ENCODE peak calls at places on chromosomes 3 and 15, in six cellular contexts. S, M, F, Z, V and Y are unnamed samples.

GRCh38 chr3:194321666-194322640 is 29.2 kb downstream of the CPN2 start:
- DNase-seq in S (no peak), M (peak; percentile 52), F (no peak), Z (peak; percentile 50), V (no peak), Y (no peak)

GRCh38 chr3:134341391-134341790 is 32.9 kb downstream of the AMOTL2 start:
- DNase-seq in S (no peak), M (no peak), F (no peak), Z (no peak), V (no peak), Y (no peak)

GRCh38 chr15:78223396-78224023 is 10.9 kb downstream of the ACSBG1 start:
- DNase-seq in S (no peak), M (no peak), F (no peak), Z (no peak), V (no peak), Y (no peak)

GRCh38 chr3:5330152-5330810 is 142.8 kb downstream of the EDEM1 start:
- DNase-seq in S (no peak), M (no peak), F (no peak), Z (peak; percentile 35), V (no peak), Y (no peak)

GRCh38 chr3:42502429-42503250 is at the start of gene VIPR1:
- DNase-seq in S (no peak), M (peak; percentile 95), F (peak; percentile 60), Z (peak; percentile 65), V (peak; percentile 91), Y (peak; percentile 50)

GRCh38 chr15:68733666-68734065 is 87.0 kb downstream of the ANP32A start:
- DNase-seq in S (no peak), M (no peak), F (no peak), Z (no peak), V (no peak), Y (peak; percentile 32)

GRCh38 chr3:114299421-114299820 is 5.6 kb downstream of the TIGIT start:
- DNase-seq in S (peak; percentile 37), M (no peak), F (no peak), Z (peak; percentile 79), V (no peak), Y (peak; percentile 3)

GRCh38 chr3:22937536-22937935 is 265.6 kb upstream of the UBE2E2 start:
- DNase-seq in S (no peak), M (no peak), F (no peak), Z (no peak), V (no peak), Y (no peak)

GRCh38 chr15:71780349-71780976 is 29.9 kb upstream of the NR2E3 start:
- DNase-seq in S (peak; percentile 28), M (no peak), F (peak; percentile 35), Z (peak; percentile 84), V (peak; percentile 46), Y (peak; percentile 61)

GRCh38 chr3:74384151-74384550 is 230.3 kb downstream of the CNTN3 start:
- DNase-seq in S (no peak), M (no peak), F (no peak), Z (no peak), V (no peak), Y (no peak)

GRCh38 chr3:154164387-154164786 is 43.2 kb downstream of the ARHGEF26 start:
- DNase-seq in S (no peak), M (no peak), F (no peak), Z (no peak), V (no peak), Y (no peak)

GRCh38 chr3:80696280-80696679 is 928.5 kb upstream of the ROBO1 start:
- DNase-seq in S (no peak), M (peak; percentile 60), F (no peak), Z (no peak), V (no peak), Y (no peak)

GRCh38 chr3:168581718-168582332 is 486.1 kb upstream of the GOLIM4 start:
- DNase-seq in S (no peak), M (no peak), F (no peak), Z (no peak), V (no peak), Y (no peak)

GRCh38 chr15:36917411-36918267 is 182.7 kb downstream of the MEIS2 start:
- DNase-seq in S (no peak), M (no peak), F (no peak), Z (no peak), V (no peak), Y (no peak)

GRCh38 chr3:71254251-71254650 is 329.3 kb downstream of the FOXP1 start:
- DNase-seq in S (no peak), M (peak; percentile 55), F (no peak), Z (no peak), V (no peak), Y (no peak)

GRCh38 chr15:73957785-73958184 is 31.5 kb downstream of the LOXL1 start:
- DNase-seq in S (no peak), M (no peak), F (no peak), Z (no peak), V (no peak), Y (no peak)

GRCh38 chr3:106957021-106957420 is 420.2 kb upstream of the CCDC54 start:
- DNase-seq in S (no peak), M (no peak), F (no peak), Z (no peak), V (no peak), Y (no peak)

GRCh38 chr3:35523838-35524237 is 115.5 kb upstream of the ARPP21 start:
- DNase-seq in S (no peak), M (no peak), F (no peak), Z (no peak), V (no peak), Y (no peak)

GRCh38 chr3:194562986-194563385 is 70.2 kb downstream of the TMEM44 start:
- DNase-seq in S (no peak), M (no peak), F (no peak), Z (no peak), V (no peak), Y (no peak)

GRCh38 chr3:194306109-194306686 is 44.9 kb downstream of the CPN2 start:
- DNase-seq in S (no peak), M (no peak), F (no peak), Z (no peak), V (no peak), Y (no peak)

GRCh38 chr3:101131767-101132166 is 138.5 kb upstream of the ABI3BP start:
- DNase-seq in S (no peak), M (no peak), F (no peak), Z (no peak), V (no peak), Y (no peak)

GRCh38 chr15:57914350-57915055 is 151.0 kb downstream of the ALDH1A2 start:
- DNase-seq in S (no peak), M (no peak), F (no peak), Z (no peak), V (no peak), Y (no peak)

GRCh38 chr3:37475435-37475834 is 301.1 kb upstream of the LRRFIP2 start:
- DNase-seq in S (no peak), M (no peak), F (no peak), Z (no peak), V (no peak), Y (no peak)

GRCh38 chr15:64430000-64430735 is 30.2 kb upstream of the ZNF609 start:
- DNase-seq in S (no peak), M (no peak), F (peak; percentile 38), Z (no peak), V (no peak), Y (peak; percentile 48)

GRCh38 chr15:101489236-101489632 is 273 bp downstream of the PCSK6 start:
- DNase-seq in S (no peak), M (peak; percentile 60), F (no peak), Z (peak; percentile 70), V (no peak), Y (peak; percentile 79)

GRCh38 chr3:74630602-74631001 is 16.1 kb upstream of the CNTN3 start:
- DNase-seq in S (no peak), M (no peak), F (no peak), Z (no peak), V (no peak), Y (no peak)

GRCh38 chr3:156535798-156536197 is 19.1 kb downstream of the SSR3 start:
- DNase-seq in S (no peak), M (no peak), F (no peak), Z (no peak), V (no peak), Y (no peak)
- TF ChIP-seq POLR2A in S (no peak), M (no peak), F (no peak), Z (no peak), V (no peak), Y (no peak)

DNA sequence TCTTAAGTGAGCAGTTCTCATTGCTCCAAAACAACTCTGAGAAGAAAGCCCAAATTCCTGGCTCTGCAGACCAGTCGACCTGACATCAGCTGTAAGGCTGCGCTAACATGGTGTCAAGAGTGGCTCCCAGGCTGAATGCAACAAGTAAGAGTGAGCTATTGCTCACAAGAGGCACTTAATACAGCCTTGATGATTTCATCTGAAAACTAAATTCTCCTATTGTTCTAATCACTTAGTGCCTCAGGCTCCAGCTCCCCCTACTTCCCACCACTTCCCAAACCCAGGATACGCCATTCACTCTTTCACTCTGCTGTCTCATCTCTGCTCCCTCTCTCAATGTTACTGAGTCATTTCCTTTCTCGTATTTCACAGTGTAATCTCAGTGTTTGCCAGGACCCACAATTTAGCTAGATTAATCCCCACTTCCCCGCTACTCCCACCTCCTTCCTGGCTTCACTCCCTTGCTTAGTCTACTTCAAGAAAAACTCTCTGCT is 81.7 kb downstream of the WWTR1 start:
- DNase-seq in S (no peak), M (no peak), F (no peak), Z (peak; percentile 62), V (no peak), Y (no peak)
- TF ChIP-seq POLR2A in S (no peak), M (no peak), F (no peak), Z (no peak), V (no peak), Y (no peak)

DNA sequence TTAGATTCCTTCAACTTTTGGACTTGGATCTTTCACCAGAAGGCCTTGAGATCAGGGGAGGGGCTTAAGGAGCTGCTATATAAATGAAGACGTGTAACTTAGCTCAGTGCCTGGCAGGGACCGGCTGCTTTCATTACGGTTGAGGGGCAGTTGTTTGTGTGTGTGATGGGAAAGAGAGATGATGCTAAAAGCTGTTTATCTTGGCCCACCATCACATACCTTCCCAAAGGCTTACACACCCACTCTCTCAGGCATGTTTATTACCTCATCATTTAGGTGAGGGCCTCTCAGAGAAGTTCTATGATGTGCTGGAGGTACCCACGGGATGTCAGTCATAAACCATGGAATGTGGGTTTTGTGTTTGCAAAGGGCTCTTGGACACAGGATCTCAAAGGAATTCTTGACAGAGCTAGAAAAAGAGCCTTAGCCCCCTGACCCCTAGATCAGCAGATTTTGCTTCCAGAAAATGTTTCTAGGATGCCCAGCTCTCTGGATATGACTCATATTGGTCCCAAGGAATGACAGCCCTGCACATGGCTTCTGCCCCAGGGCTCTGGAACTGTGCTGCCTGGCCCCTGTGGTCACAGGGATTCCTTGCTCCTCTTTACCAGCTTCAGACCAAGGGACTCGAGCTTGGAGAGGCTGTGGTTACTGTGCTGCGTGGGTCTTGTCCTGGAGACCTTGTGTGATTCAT is 15.9 kb upstream of the SMAD3 start:
- DNase-seq in S (no peak), M (no peak), F (no peak), Z (no peak), V (no peak), Y (no peak)
- TF ChIP-seq POLR2A in S (no peak), M (no peak), F (no peak), Z (no peak), V (no peak), Y (no peak)

DNA sequence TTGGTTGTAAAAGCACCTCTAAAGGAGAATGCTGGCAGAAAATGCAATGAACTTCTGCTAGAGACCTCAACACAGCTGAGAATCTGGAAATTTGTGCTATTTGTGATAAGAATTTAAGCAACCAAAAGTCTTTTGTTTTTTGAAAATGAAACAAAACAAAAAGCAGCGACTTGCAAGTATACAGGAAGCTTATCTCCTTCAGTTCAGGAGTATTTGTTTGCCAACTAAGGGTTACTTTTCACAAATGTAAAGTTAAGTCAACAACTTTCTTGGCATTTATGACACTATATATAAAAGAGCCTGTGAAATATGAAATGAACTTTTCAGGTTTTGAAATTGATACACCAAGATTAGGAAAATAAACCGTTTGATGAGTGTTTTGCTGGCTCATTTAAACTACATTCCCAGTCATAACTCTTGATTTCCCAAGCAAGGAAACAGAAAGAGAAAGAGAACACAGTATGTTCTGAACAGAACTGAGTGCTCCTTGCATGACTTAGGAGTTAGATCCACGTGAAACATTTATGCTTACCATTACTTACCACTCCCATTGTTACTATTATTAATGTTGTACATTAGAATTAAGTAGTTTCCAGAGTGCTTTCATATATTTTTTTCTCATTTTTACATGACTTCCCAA is 92.3 kb upstream of the COL8A1 start:
- DNase-seq in S (no peak), M (no peak), F (no peak), Z (no peak), V (no peak), Y (no peak)
- TF ChIP-seq POLR2A in S (no peak), M (no peak), F (no peak), Z (no peak), V (no peak), Y (no peak)